ENCODE peak calls at places on chromosomes 5 and 9, in four cellular contexts. One of them, this sample, is unnamed.

GRCh38 chr5:66515209-66515608 is 81.0 kb upstream of the MAST4 start:
- DNase-seq in left lung: no peak
- DNase-seq in GM23338: no peak
- DNase-seq in fibroblast of pulmonary artery: no peak
- DNase-seq in this sample: no peak

GRCh38 chr5:42591026-42591425 is 165.6 kb upstream of the CCDC152 start:
- DNase-seq in GM23338: no peak
- DNase-seq in fibroblast of pulmonary artery: peak; percentile 39
- DNase-seq in left lung: no peak
- DNase-seq in this sample: peak; percentile 45

GRCh38 chr9:99173570-99174504 is 47.9 kb downstream of the ALG2 start:
- DNase-seq in GM23338: no peak
- DNase-seq in left lung: no peak
- DNase-seq in fibroblast of pulmonary artery: peak; percentile 16
- DNase-seq in this sample: no peak

GRCh38 chr5:88967633-88968585 is 84.9 kb upstream of the MEF2C start:
- DNase-seq in fibroblast of pulmonary artery: no peak
- DNase-seq in GM23338: no peak
- DNase-seq in left lung: no peak
- DNase-seq in this sample: no peak

GRCh38 chr5:60446917-60447316 is 253.0 kb downstream of the DEPDC1B start:
- DNase-seq in GM23338: no peak
- DNase-seq in left lung: no peak
- DNase-seq in fibroblast of pulmonary artery: no peak
- DNase-seq in this sample: no peak

GRCh38 chr5:81522571-81522970 is 128.6 kb upstream of the ACOT12 start:
- DNase-seq in left lung: no peak
- DNase-seq in GM23338: no peak
- DNase-seq in fibroblast of pulmonary artery: no peak
- DNase-seq in this sample: no peak

GRCh38 chr9:79129865-79130480 is 441.8 kb upstream of the TLE4 start:
- DNase-seq in GM23338: peak; percentile 48
- DNase-seq in left lung: no peak
- DNase-seq in fibroblast of pulmonary artery: peak; percentile 71
- DNase-seq in this sample: peak; percentile 50

GRCh38 chr9:137865581-137866145 is 11.9 kb upstream of the CACNA1B start:
- DNase-seq in fibroblast of pulmonary artery: no peak
- DNase-seq in GM23338: no peak
- DNase-seq in left lung: no peak
- DNase-seq in this sample: no peak

GRCh38 chr5:158609729-158610128 is 490.0 kb downstream of the EBF1 start:
- DNase-seq in left lung: no peak
- DNase-seq in GM23338: no peak
- DNase-seq in fibroblast of pulmonary artery: no peak
- DNase-seq in this sample: peak; percentile 45

GRCh38 chr9:92609142-92609500 is 60.8 kb downstream of the IPPK start:
- DNase-seq in left lung: no peak
- DNase-seq in GM23338: peak; percentile 24
- DNase-seq in fibroblast of pulmonary artery: peak; percentile 32
- DNase-seq in this sample: no peak

GRCh38 chr5:171855798-171856772 is 70.5 kb downstream of the SMIM23 start:
- DNase-seq in left lung: no peak
- DNase-seq in GM23338: no peak
- DNase-seq in fibroblast of pulmonary artery: peak; percentile 36
- DNase-seq in this sample: no peak

GRCh38 chr5:16492398-16493175 is 27.0 kb upstream of the ZNF622 start:
- DNase-seq in left lung: peak; percentile 62
- DNase-seq in fibroblast of pulmonary artery: peak; percentile 39
- DNase-seq in GM23338: no peak
- DNase-seq in this sample: peak; percentile 81

GRCh38 chr9:114285166-114285867 is 37.6 kb upstream of the ORM1 start:
- DNase-seq in GM23338: no peak
- DNase-seq in left lung: peak; percentile 75
- DNase-seq in fibroblast of pulmonary artery: peak; percentile 85
- DNase-seq in this sample: peak; percentile 93

GRCh38 chr5:78615697-78616096 is 32.9 kb downstream of the LHFPL2 start:
- DNase-seq in left lung: no peak
- DNase-seq in fibroblast of pulmonary artery: no peak
- DNase-seq in GM23338: no peak
- DNase-seq in this sample: peak; percentile 42

GRCh38 chr9:75432888-75433287 is 344.6 kb downstream of the OSTF1 start:
- DNase-seq in fibroblast of pulmonary artery: no peak
- DNase-seq in left lung: no peak
- DNase-seq in GM23338: no peak
- DNase-seq in this sample: no peak

GRCh38 chr9:131173995-131174394 is 48.6 kb downstream of the NUP214 start:
- DNase-seq in fibroblast of pulmonary artery: no peak
- DNase-seq in left lung: no peak
- DNase-seq in GM23338: no peak
- DNase-seq in this sample: no peak

GRCh38 chr5:1747079-1747802 is 52.4 kb downstream of the MRPL36 start:
- DNase-seq in fibroblast of pulmonary artery: no peak
- DNase-seq in left lung: peak; percentile 18
- DNase-seq in GM23338: no peak
- DNase-seq in this sample: no peak

GRCh38 chr5:111127453-111128195 is 35.5 kb downstream of the WDR36 start:
- DNase-seq in fibroblast of pulmonary artery: peak; percentile 26
- DNase-seq in GM23338: peak; percentile 67
- DNase-seq in left lung: no peak
- DNase-seq in this sample: no peak

GRCh38 chr9:114203410-114204140 is 48.2 kb downstream of the COL27A1 start:
- DNase-seq in fibroblast of pulmonary artery: no peak
- DNase-seq in GM23338: no peak
- DNase-seq in left lung: no peak
- DNase-seq in this sample: peak; percentile 25

GRCh38 chr5:38465045-38465444 is 91.4 kb downstream of the LIFR start:
- DNase-seq in left lung: no peak
- DNase-seq in fibroblast of pulmonary artery: no peak
- DNase-seq in GM23338: no peak
- DNase-seq in this sample: peak; percentile 92

GRCh38 chr9:110031511-110032173 is 176.3 kb downstream of the C9orf152 start:
- DNase-seq in fibroblast of pulmonary artery: peak; percentile 77
- DNase-seq in left lung: no peak
- DNase-seq in GM23338: no peak
- DNase-seq in this sample: peak; percentile 85

GRCh38 chr9:99720455-99721050 is 101.1 kb upstream of the NR4A3 start:
- DNase-seq in left lung: no peak
- DNase-seq in fibroblast of pulmonary artery: peak; percentile 1
- DNase-seq in GM23338: no peak
- DNase-seq in this sample: peak; percentile 47

GRCh38 chr5:88290801-88291200 is 22.2 kb upstream of the TMEM161B start:
- DNase-seq in GM23338: no peak
- DNase-seq in fibroblast of pulmonary artery: peak; percentile 10
- DNase-seq in left lung: no peak
- DNase-seq in this sample: peak; percentile 48

GRCh38 chr5:13653709-13654108 is 290.8 kb downstream of the DNAH5 start:
- DNase-seq in left lung: no peak
- DNase-seq in GM23338: no peak
- DNase-seq in fibroblast of pulmonary artery: no peak
- DNase-seq in this sample: peak; percentile 7

GRCh38 chr5:177416334-177416733 is 7.0 kb upstream of the F12 start:
- DNase-seq in left lung: peak; percentile 74
- DNase-seq in GM23338: no peak
- DNase-seq in fibroblast of pulmonary artery: peak; percentile 72
- DNase-seq in this sample: peak; percentile 54

GRCh38 chr5:72115277-72115676 is 8.0 kb downstream of the MAP1B start:
- DNase-seq in left lung: no peak
- DNase-seq in fibroblast of pulmonary artery: no peak
- DNase-seq in GM23338: no peak
- DNase-seq in this sample: no peak

GRCh38 chr9:124593080-124594058 is 86.2 kb upstream of the NR5A1 start:
- DNase-seq in GM23338: peak; percentile 93
- DNase-seq in fibroblast of pulmonary artery: no peak
- DNase-seq in left lung: no peak
- DNase-seq in this sample: peak; percentile 28

GRCh38 chr9:8262625-8263622 is 463.3 kb upstream of the DMAC1 start:
- DNase-seq in GM23338: peak; percentile 43
- DNase-seq in left lung: no peak
- DNase-seq in fibroblast of pulmonary artery: no peak
- DNase-seq in this sample: no peak

GRCh38 chr5:80186634-80187033 is 69.2 kb downstream of the SERINC5 start:
- DNase-seq in GM23338: no peak
- DNase-seq in fibroblast of pulmonary artery: peak; percentile 68
- DNase-seq in left lung: peak; percentile 59
- DNase-seq in this sample: peak; percentile 49

GRCh38 chr5:76754765-76755164 is 38.8 kb downstream of the F2R start:
- DNase-seq in fibroblast of pulmonary artery: no peak
- DNase-seq in left lung: no peak
- DNase-seq in GM23338: no peak
- DNase-seq in this sample: no peak

GRCh38 chr9:72292184-72292787 is 72.7 kb downstream of the ZFAND5 start:
- DNase-seq in GM23338: peak; percentile 59
- DNase-seq in fibroblast of pulmonary artery: peak; percentile 72
- DNase-seq in left lung: no peak
- DNase-seq in this sample: peak; percentile 57

GRCh38 chr9:100066539-100066938 is 32.3 kb downstream of the ERP44 start:
- DNase-seq in GM23338: no peak
- DNase-seq in left lung: no peak
- DNase-seq in fibroblast of pulmonary artery: peak; percentile 67
- DNase-seq in this sample: peak; percentile 63

GRCh38 chr9:69027355-69028097 is 8.0 kb upstream of the FXN start:
- DNase-seq in GM23338: peak; percentile 85
- DNase-seq in left lung: no peak
- DNase-seq in fibroblast of pulmonary artery: peak; percentile 67
- DNase-seq in this sample: peak; percentile 54

GRCh38 chr5:172777381-172778222 is 6.6 kb upstream of the DUSP1 start:
- DNase-seq in GM23338: no peak
- DNase-seq in left lung: peak; percentile 93
- DNase-seq in fibroblast of pulmonary artery: peak; percentile 82
- DNase-seq in this sample: peak; percentile 95

GRCh38 chr5:39518516-39518915 is 93.7 kb upstream of the DAB2 start:
- DNase-seq in fibroblast of pulmonary artery: peak; percentile 89
- DNase-seq in left lung: no peak
- DNase-seq in GM23338: peak; percentile 25
- DNase-seq in this sample: peak; percentile 86

GRCh38 chr9:72038890-72039410 is 21.5 kb downstream of the C9orf57 start:
- DNase-seq in fibroblast of pulmonary artery: peak; percentile 84
- DNase-seq in left lung: peak; percentile 70
- DNase-seq in GM23338: peak; percentile 91
- DNase-seq in this sample: peak; percentile 83

GRCh38 chr5:138829341-138829740 is 45.8 kb downstream of the LRRTM2 start:
- DNase-seq in left lung: no peak
- DNase-seq in GM23338: no peak
- DNase-seq in fibroblast of pulmonary artery: peak; percentile 48
- DNase-seq in this sample: peak; percentile 76

GRCh38 chr5:54904425-54904824 is 81.0 kb downstream of the ESM1 start:
- DNase-seq in fibroblast of pulmonary artery: peak; percentile 75
- DNase-seq in left lung: no peak
- DNase-seq in GM23338: peak; percentile 67
- DNase-seq in this sample: peak; percentile 68
- TF ChIP-seq CTCF in fibroblast of pulmonary artery: peak; percentile 77
- TF ChIP-seq CTCF in left lung: no peak
- TF ChIP-seq CTCF in GM23338: peak; percentile 77
- TF ChIP-seq CTCF in this sample: peak; percentile 67

GRCh38 chr9:127419306-127419705 is 4.9 kb upstream of the ZNF79 start:
- DNase-seq in GM23338: no peak
- DNase-seq in left lung: no peak
- DNase-seq in fibroblast of pulmonary artery: no peak
- DNase-seq in this sample: no peak
- H3K4me3 ChIP-seq in GM23338: peak overlapping the region; percentile 48
- H3K4me3 ChIP-seq in left lung: no peak overlapping the region
- H3K4me3 ChIP-seq in fibroblast of pulmonary artery: no peak overlapping the region
- H3K4me3 ChIP-seq in this sample: no peak overlapping the region

DNA sequence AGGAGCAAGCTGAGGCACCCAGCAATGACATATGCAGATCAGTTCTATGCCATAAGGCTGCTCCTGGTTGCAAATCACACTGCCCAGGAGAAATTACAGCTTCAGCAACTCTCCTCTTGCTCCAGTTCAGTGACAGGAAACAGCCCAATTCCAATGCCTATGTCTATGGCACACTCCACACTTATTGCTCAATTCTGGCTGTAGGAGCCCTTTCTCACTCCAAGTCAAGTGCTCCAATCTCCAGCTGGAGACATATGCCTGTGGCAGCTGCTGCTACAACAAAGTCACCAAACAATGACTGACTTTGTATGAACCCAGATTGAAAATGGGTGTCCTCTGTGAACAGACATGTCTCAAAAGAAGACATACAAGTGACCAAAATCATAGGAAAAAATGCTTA is 31.8 kb upstream of the PLCXD3 start:
- DNase-seq in fibroblast of pulmonary artery: peak; percentile 30
- DNase-seq in GM23338: no peak
- DNase-seq in left lung: no peak
- DNase-seq in this sample: no peak
- TF ChIP-seq CTCF in fibroblast of pulmonary artery: no peak
- TF ChIP-seq CTCF in GM23338: no peak
- TF ChIP-seq CTCF in left lung: no peak
- TF ChIP-seq CTCF in this sample: no peak

GRCh38 chr9:132350861-132351315 is 3.9 kb downstream of the SETX start:
- DNase-seq in GM23338: no peak
- DNase-seq in left lung: no peak
- DNase-seq in fibroblast of pulmonary artery: no peak
- DNase-seq in this sample: peak; percentile 49
- H3K4me3 ChIP-seq in GM23338: no peak overlapping the region
- H3K4me3 ChIP-seq in left lung: peak overlapping the region; percentile 99
- H3K4me3 ChIP-seq in fibroblast of pulmonary artery: no peak overlapping the region
- H3K4me3 ChIP-seq in this sample: no peak overlapping the region

GRCh38 chr5:51960617-51961115 is 577.4 kb downstream of the ISL1 start:
- DNase-seq in GM23338: no peak
- DNase-seq in fibroblast of pulmonary artery: peak; percentile 0
- DNase-seq in left lung: no peak
- DNase-seq in this sample: peak; percentile 4
- TF ChIP-seq CTCF in GM23338: peak; percentile 53
- TF ChIP-seq CTCF in fibroblast of pulmonary artery: no peak
- TF ChIP-seq CTCF in left lung: no peak
- TF ChIP-seq CTCF in this sample: peak; percentile 24

DNA sequence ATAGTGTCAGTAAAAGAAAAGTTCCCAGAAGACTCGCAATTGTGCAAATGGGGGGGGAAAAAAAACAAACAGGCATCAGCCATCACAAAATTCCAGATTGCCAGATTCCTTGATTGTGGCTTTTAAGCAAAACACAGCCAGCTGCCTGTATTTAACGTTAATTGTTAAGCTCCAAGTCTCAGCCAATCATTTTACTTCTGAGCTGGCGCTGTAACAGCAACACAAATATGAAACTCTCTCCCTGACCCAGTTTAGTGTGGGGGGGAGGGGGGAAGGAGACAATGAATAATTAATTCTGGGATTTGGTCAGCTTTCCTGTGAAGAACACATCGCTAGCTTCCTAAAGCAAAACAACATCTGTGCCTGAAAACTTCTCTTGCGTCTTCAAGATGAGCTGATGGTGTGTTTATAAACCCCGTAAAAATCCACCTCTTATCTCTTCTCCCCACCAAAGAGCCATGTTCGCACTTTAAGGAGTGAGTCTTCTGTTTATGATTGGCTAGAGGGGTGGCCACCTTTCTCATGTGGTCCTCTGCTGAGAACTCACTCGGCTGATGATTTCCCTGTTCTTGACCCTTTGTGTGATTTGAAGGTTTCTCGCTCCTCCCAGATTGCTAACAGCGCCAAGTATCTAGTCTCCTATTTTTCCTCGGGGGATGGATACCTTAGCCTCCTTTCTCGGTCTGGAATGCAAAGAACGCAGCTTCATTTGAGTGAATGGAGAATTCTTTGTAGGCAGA is 160.2 kb upstream of the DAPK1 start:
- DNase-seq in GM23338: peak; percentile 94
- DNase-seq in left lung: no peak
- DNase-seq in fibroblast of pulmonary artery: peak; percentile 38
- DNase-seq in this sample: peak; percentile 24
- H3K4me3 ChIP-seq in GM23338: peak overlapping the region; percentile 49
- H3K4me3 ChIP-seq in left lung: peak overlapping the region; percentile 11
- H3K4me3 ChIP-seq in fibroblast of pulmonary artery: peak overlapping the region; percentile 51
- H3K4me3 ChIP-seq in this sample: peak overlapping the region; percentile 25

This sample was measured in fibroblast of mammary gland.